ENCODE peak calls at places on chromosomes 1 and 21, in six cellular contexts. J is AG04450, B is anterior cingulate cortex, A is body of pancreas, E is T-helper 2 cell, Z is HEK293T. Y is an unnamed sample.

GRCh38 chr21:38970765-38971164 is 165.0 kb downstream of the ETS2 start:
- DNase-seq in E (no peak), J (no peak), B (no peak), A (no peak), Z (no peak), Y (no peak)

GRCh38 chr1:193479187-193479586 is 292.8 kb upstream of the B3GALT2 start:
- DNase-seq in E (peak), Z (no peak), J (no peak), B (no peak), A (no peak), Y (no peak)

GRCh38 chr1:6612641-6613360 is 730 bp upstream of the PHF13 start:
- DNase-seq in Z (peak), A (peak), E (no peak), J (no peak), B (peak), Y (no peak)

GRCh38 chr1:164720329-164721036 is 161.5 kb downstream of the PBX1 start:
- DNase-seq in J (no peak), A (no peak), E (no peak), Z (no peak), B (no peak), Y (no peak)

GRCh38 chr21:36697473-36698159 is 1.3 kb upstream of the SIM2 start:
- DNase-seq in Z (no peak), B (no peak), A (no peak), J (no peak), E (no peak), Y (no peak)

GRCh38 chr1:171788696-171789095 is 7.2 kb downstream of the METTL13 start:
- DNase-seq in J (peak), E (no peak), Z (no peak), B (no peak), A (no peak), Y (no peak)

GRCh38 chr1:228284148-228284495 is 76.3 kb downstream of the OBSCN start:
- DNase-seq in A (no peak), Z (no peak), E (no peak), J (no peak), B (no peak), Y (no peak)

GRCh38 chr1:179287456-179287855 is 6.1 kb upstream of the SOAT1 start:
- DNase-seq in A (no peak), J (no peak), Z (no peak), B (no peak), E (no peak), Y (no peak)

GRCh38 chr1:25869909-25870606 is 5.5 kb downstream of the PAQR7 start:
- DNase-seq in J (no peak), B (no peak), A (no peak), E (no peak), Z (no peak), Y (no peak)

GRCh38 chr1:36303244-36303643 is 2.9 kb upstream of the SH3D21 start:
- DNase-seq in Z (no peak), J (no peak), E (no peak), A (no peak), B (no peak), Y (no peak)

GRCh38 chr21:43025636-43026180 is 49.9 kb downstream of the CBS start:
- DNase-seq in B (no peak), A (no peak), J (peak), E (no peak), Z (no peak), Y (no peak)

GRCh38 chr21:20452935-20453334 is 545.3 kb upstream of the NCAM2 start:
- DNase-seq in E (no peak), J (no peak), A (no peak), Z (no peak), B (no peak), Y (no peak)

GRCh38 chr1:53573522-53573921 is 114.3 kb downstream of the DMRTB1 start:
- DNase-seq in A (no peak), Z (no peak), E (no peak), J (no peak), B (no peak), Y (no peak)

GRCh38 chr1:17170571-17170970 is 34.4 kb upstream of the PADI1 start:
- DNase-seq in A (no peak), Z (no peak), J (peak), B (no peak), E (no peak), Y (no peak)

GRCh38 chr1:109821221-109821669 is 57.5 kb upstream of the EPS8L3 start:
- DNase-seq in B (no peak), E (no peak), Z (no peak), A (no peak), J (peak), Y (no peak)

GRCh38 chr21:34922487-34922886 is 126.6 kb downstream of the RUNX1 start:
- DNase-seq in A (no peak), E (no peak), Z (no peak), J (no peak), B (no peak), Y (no peak)